ENCODE peak calls at places on chromosomes 11 and 22, in four cellular contexts. One of them, this sample, is unnamed.

GRCh38 chr11:114738954-114739353 is 60.6 kb downstream of the NXPE2 start:
- DNase-seq in left ventricle myocardium inferior: no peak
- DNase-seq in fibroblast of mammary gland: peak
- DNase-seq in fibroblast of the conjunctiva: peak
- DNase-seq in this sample: peak

GRCh38 chr11:32713496-32713895 is 81.0 kb downstream of the CCDC73 start:
- DNase-seq in left ventricle myocardium inferior: no peak
- DNase-seq in fibroblast of mammary gland: peak
- DNase-seq in fibroblast of the conjunctiva: no peak
- DNase-seq in this sample: no peak

GRCh38 chr22:27224485-27225364 is 567.3 kb downstream of the MIAT start:
- DNase-seq in left ventricle myocardium inferior: peak
- DNase-seq in fibroblast of mammary gland: no peak
- DNase-seq in fibroblast of the conjunctiva: no peak
- DNase-seq in this sample: no peak

GRCh38 chr11:74444173-74444832 is 23.0 kb downstream of the KCNE3 start:
- DNase-seq in left ventricle myocardium inferior: no peak
- DNase-seq in fibroblast of mammary gland: no peak
- DNase-seq in fibroblast of the conjunctiva: no peak
- DNase-seq in this sample: no peak

GRCh38 chr22:49574861-49575702 is 252.6 kb downstream of the BRD1 start:
- DNase-seq in left ventricle myocardium inferior: peak
- DNase-seq in fibroblast of mammary gland: no peak
- DNase-seq in fibroblast of the conjunctiva: no peak
- DNase-seq in this sample: no peak

GRCh38 chr11:31974737-31975136 is 116.1 kb upstream of the RCN1 start:
- DNase-seq in left ventricle myocardium inferior: no peak
- DNase-seq in fibroblast of mammary gland: peak
- DNase-seq in fibroblast of the conjunctiva: no peak
- DNase-seq in this sample: no peak

GRCh38 chr11:107014871-107015270 is 3.4 kb downstream of the GUCY1A2 start:
- DNase-seq in left ventricle myocardium inferior: no peak
- DNase-seq in fibroblast of mammary gland: peak
- DNase-seq in fibroblast of the conjunctiva: peak
- DNase-seq in this sample: no peak

GRCh38 chr22:36049678-36049997 is 21.0 kb upstream of the RBFOX2 start:
- DNase-seq in left ventricle myocardium inferior: no peak
- DNase-seq in fibroblast of mammary gland: peak
- DNase-seq in fibroblast of the conjunctiva: no peak
- DNase-seq in this sample: no peak

GRCh38 chr22:29765905-29766631 is 739 bp downstream of the ZMAT5 start:
- DNase-seq in left ventricle myocardium inferior: no peak
- DNase-seq in fibroblast of mammary gland: no peak
- DNase-seq in fibroblast of the conjunctiva: no peak
- DNase-seq in this sample: no peak